ENCODE peak calls at places on chromosome 1, in four cellular contexts. E is breast epithelium, Q is SJSA1, V is body of pancreas. Y is an unnamed sample.

GRCh38 chr1:66599899-66600737 is 66.2 kb downstream of the SGIP1 start:
- DNase-seq in E (no peak), Q (no peak), V (no peak), Y (no peak)

GRCh38 chr1:232316864-232317263 is 313.1 kb downstream of the SIPA1L2 start:
- DNase-seq in Q (no peak), V (no peak), E (no peak), Y (no peak)

GRCh38 chr1:53049574-53049967 is 12.4 kb upstream of the PODN start:
- DNase-seq in E (no peak), Q (no peak), V (no peak), Y (no peak)

GRCh38 chr1:151370211-151370911 is 2.1 kb downstream of the SELENBP1 start:
- DNase-seq in V (no peak), Q (no peak), E (no peak), Y (no peak)

GRCh38 chr1:33338495-33339211 is 17.8 kb upstream of the A3GALT2 start:
- DNase-seq in Q (no peak), E (no peak), V (peak), Y (no peak)

GRCh38 chr1:56584910-56585528 is 5.7 kb upstream of the PLPP3 start:
- DNase-seq in Q (no peak), V (peak), E (no peak), Y (no peak)

GRCh38 chr1:218476385-218476784 is 131.2 kb downstream of the TGFB2 start:
- DNase-seq in E (no peak), Q (no peak), V (no peak), Y (no peak)

GRCh38 chr1:214002472-214002871 is 14.7 kb downstream of the PROX1 start:
- DNase-seq in V (peak), E (no peak), Q (no peak), Y (no peak)

GRCh38 chr1:229093258-229093540 is 177.7 kb upstream of the RAB4A start:
- DNase-seq in E (no peak), V (no peak), Q (no peak), Y (no peak)

GRCh38 chr1:40197656-40198055 is 36.5 kb downstream of the RLF start:
- DNase-seq in Q (no peak), V (no peak), E (no peak), Y (no peak)

GRCh38 chr1:9476790-9477463 is 62.3 kb upstream of the SLC25A33 start:
- DNase-seq in V (no peak), Q (no peak), E (no peak), Y (peak)

GRCh38 chr1:237133921-237134320 is 91.9 kb downstream of the RYR2 start:
- DNase-seq in V (no peak), Q (no peak), E (no peak), Y (no peak)

GRCh38 chr1:228020686-228021525 is 14.1 kb downstream of the WNT3A start:
- DNase-seq in V (no peak), Q (peak), E (peak), Y (no peak)

GRCh38 chr1:56545711-56546110 is 33.7 kb downstream of the PLPP3 start:
- DNase-seq in E (peak), V (peak), Q (no peak), Y (no peak)

GRCh38 chr1:89703469-89703868 is 70.5 kb downstream of the LRRC8C start:
- DNase-seq in V (no peak), Q (no peak), E (no peak), Y (no peak)

GRCh38 chr1:38940339-38941047 is 1.1 kb downstream of the RHBDL2 start:
- DNase-seq in E (no peak), Q (no peak), V (no peak), Y (no peak)

GRCh38 chr1:110185181-110185580 is 24.9 kb upstream of the KCNC4 start:
- DNase-seq in V (peak), E (no peak), Q (no peak), Y (no peak)

GRCh38 chr1:85328713-85329376 is 52.4 kb upstream of the BCL10 start:
- DNase-seq in E (no peak), Q (peak), V (peak), Y (no peak)

GRCh38 chr1:45243476-45244343 is 37.3 kb upstream of the ZSWIM5 start:
- DNase-seq in Q (no peak), E (no peak), V (no peak), Y (no peak)

GRCh38 chr1:54403808-54404261 is 2.4 kb downstream of the SSBP3 start:
- DNase-seq in V (no peak), Q (no peak), E (no peak), Y (peak)

GRCh38 chr1:67710417-67710816 is 25.4 kb downstream of the GADD45A start:
- DNase-seq in Q (no peak), E (no peak), V (peak), Y (no peak)

GRCh38 chr1:19390901-19391595 is 78.9 kb downstream of the SLC66A1 start:
- DNase-seq in E (no peak), Q (no peak), V (peak), Y (no peak)

GRCh38 chr1:15616704-15617172 is 520 bp upstream of the DDI2 start:
- DNase-seq in E (no peak), V (no peak), Q (no peak), Y (no peak)

GRCh38 chr1:2392071-2392442 is 416 bp downstream of the RER1 start:
- DNase-seq in Q (no peak), V (no peak), E (no peak), Y (no peak)

GRCh38 chr1:218985424-218985823 is 188.3 kb upstream of the LYPLAL1 start:
- DNase-seq in V (no peak), Q (no peak), E (no peak), Y (no peak)

GRCh38 chr1:206066479-206067171 is 13.7 kb downstream of the RHEX start:
- DNase-seq in E (no peak), Q (no peak), V (no peak), Y (no peak)

GRCh38 chr1:1889847-1890505 is 911 bp downstream of the GNB1 start:
- DNase-seq in V (peak), Q (no peak), E (no peak), Y (no peak)

GRCh38 chr1:156750932-156751723 is at the start of gene HDGF:
- DNase-seq in V (peak), Q (no peak), E (peak), Y (no peak)

GRCh38 chr1:38106726-38107125 is 60.1 kb upstream of the POU3F1 start:
- DNase-seq in V (no peak), Q (no peak), E (no peak), Y (no peak)

GRCh38 chr1:225915538-225915991 is 8.5 kb downstream of the PYCR2 start:
- DNase-seq in Q (no peak), E (no peak), V (no peak), Y (no peak)

GRCh38 chr1:33300673-33301072 is 20.2 kb downstream of the A3GALT2 start:
- DNase-seq in V (peak), Q (no peak), E (no peak), Y (no peak)

GRCh38 chr1:201916649-201917249 is 28.1 kb downstream of the SHISA4 start:
- DNase-seq in Q (peak), E (peak), V (peak), Y (peak)

GRCh38 chr1:235502601-235503332 is 1.5 kb downstream of the B3GALNT2 start:
- DNase-seq in E (no peak), V (peak), Q (no peak), Y (no peak)

GRCh38 chr1:109927908-109928307 is 17.3 kb downstream of the CSF1 start:
- DNase-seq in E (no peak), V (peak), Q (no peak), Y (no peak)

GRCh38 chr1:24112381-24113169 is 640 bp upstream of the MYOM3 start:
- DNase-seq in V (peak), E (peak), Q (peak), Y (peak)